ENCODE peak calls at places on chromosomes 4 and X, in eight cellular contexts. One of them, this sample, is unnamed.
A peak's percentile ranks its signal among the peaks of the same experiment; 100 is the strongest.

GRCh38 chr4:186167605-186168004 is 23.8 kb upstream of the CYP4V2 start:
- DNase-seq in iPS-NIHi11: no peak
- DNase-seq in NAMALWA: no peak
- DNase-seq in AG08396: no peak
- DNase-seq in colonic mucosa: no peak
- DNase-seq in upper lobe of left lung: no peak
- DNase-seq in G401: no peak
- DNase-seq in pons: no peak
- DNase-seq in this sample: no peak

GRCh38 chrX:120406638-120407037 is 44.7 kb downstream of the ATP1B4 start:
- DNase-seq in NAMALWA: no peak
- DNase-seq in colonic mucosa: no peak
- DNase-seq in AG08396: no peak
- DNase-seq in G401: no peak
- DNase-seq in pons: no peak
- DNase-seq in upper lobe of left lung: no peak
- DNase-seq in iPS-NIHi11: no peak
- DNase-seq in this sample: no peak

GRCh38 chrX:119168104-119168503 is 40.5 kb upstream of the KIAA1210 start:
- DNase-seq in iPS-NIHi11: no peak
- DNase-seq in upper lobe of left lung: no peak
- DNase-seq in pons: no peak
- DNase-seq in colonic mucosa: no peak
- DNase-seq in AG08396: no peak
- DNase-seq in NAMALWA: no peak
- DNase-seq in G401: no peak
- DNase-seq in this sample: no peak

GRCh38 chrX:70434914-70435586 is 9.6 kb upstream of the DLG3 start:
- DNase-seq in pons: no peak
- DNase-seq in upper lobe of left lung: no peak
- DNase-seq in iPS-NIHi11: no peak
- DNase-seq in AG08396: peak; percentile 75
- DNase-seq in NAMALWA: no peak
- DNase-seq in G401: peak; percentile 29
- DNase-seq in colonic mucosa: no peak
- DNase-seq in this sample: no peak

GRCh38 chr4:21769404-21770147 is 179.0 kb downstream of the KCNIP4 start:
- DNase-seq in iPS-NIHi11: no peak
- DNase-seq in upper lobe of left lung: no peak
- DNase-seq in colonic mucosa: no peak
- DNase-seq in NAMALWA: no peak
- DNase-seq in G401: no peak
- DNase-seq in pons: no peak
- DNase-seq in AG08396: peak; percentile 15
- DNase-seq in this sample: no peak

GRCh38 chr4:64195582-64195981 is 213.7 kb downstream of the TECRL start:
- DNase-seq in NAMALWA: no peak
- DNase-seq in upper lobe of left lung: no peak
- DNase-seq in G401: no peak
- DNase-seq in colonic mucosa: no peak
- DNase-seq in pons: no peak
- DNase-seq in AG08396: no peak
- DNase-seq in iPS-NIHi11: no peak
- DNase-seq in this sample: no peak

GRCh38 chr4:76696109-76696508 is 201.8 kb downstream of the SOWAHB start:
- DNase-seq in G401: no peak
- DNase-seq in colonic mucosa: no peak
- DNase-seq in upper lobe of left lung: no peak
- DNase-seq in AG08396: peak; percentile 35
- DNase-seq in pons: no peak
- DNase-seq in NAMALWA: no peak
- DNase-seq in iPS-NIHi11: peak; percentile 75
- DNase-seq in this sample: no peak

GRCh38 chrX:6021316-6022091 is 207.2 kb downstream of the NLGN4X start:
- DNase-seq in G401: peak; percentile 73
- DNase-seq in iPS-NIHi11: peak; percentile 13
- DNase-seq in upper lobe of left lung: no peak
- DNase-seq in AG08396: peak; percentile 3
- DNase-seq in colonic mucosa: peak; percentile 38
- DNase-seq in NAMALWA: peak; percentile 40
- DNase-seq in pons: peak; percentile 55
- DNase-seq in this sample: no peak

GRCh38 chr4:7985891-7986441 is 46.3 kb upstream of the AFAP1 start:
- DNase-seq in AG08396: peak; percentile 46
- DNase-seq in NAMALWA: no peak
- DNase-seq in iPS-NIHi11: no peak
- DNase-seq in upper lobe of left lung: no peak
- DNase-seq in pons: no peak
- DNase-seq in colonic mucosa: no peak
- DNase-seq in G401: peak; percentile 39
- DNase-seq in this sample: no peak

GRCh38 chrX:39725928-39726619 is 371.7 kb downstream of the BCOR start:
- DNase-seq in upper lobe of left lung: no peak
- DNase-seq in iPS-NIHi11: no peak
- DNase-seq in AG08396: peak; percentile 46
- DNase-seq in G401: no peak
- DNase-seq in pons: no peak
- DNase-seq in NAMALWA: no peak
- DNase-seq in colonic mucosa: no peak
- DNase-seq in this sample: no peak

GRCh38 chr4:165210566-165210965 is 3.2 kb downstream of the KLHL2 start:
- DNase-seq in upper lobe of left lung: no peak
- DNase-seq in iPS-NIHi11: no peak
- DNase-seq in pons: peak; percentile 44
- DNase-seq in G401: no peak
- DNase-seq in AG08396: no peak
- DNase-seq in colonic mucosa: no peak
- DNase-seq in NAMALWA: peak; percentile 21
- DNase-seq in this sample: no peak

GRCh38 chr4:141486375-141486997 is 149.9 kb upstream of the IL15 start:
- DNase-seq in colonic mucosa: no peak
- DNase-seq in AG08396: peak; percentile 15
- DNase-seq in NAMALWA: no peak
- DNase-seq in pons: no peak
- DNase-seq in G401: no peak
- DNase-seq in iPS-NIHi11: no peak
- DNase-seq in upper lobe of left lung: no peak
- DNase-seq in this sample: no peak

GRCh38 chrX:130560558-130560957 is 158.8 kb downstream of the RBMX2 start:
- DNase-seq in AG08396: no peak
- DNase-seq in pons: no peak
- DNase-seq in upper lobe of left lung: no peak
- DNase-seq in G401: no peak
- DNase-seq in NAMALWA: no peak
- DNase-seq in iPS-NIHi11: no peak
- DNase-seq in colonic mucosa: no peak
- DNase-seq in this sample: no peak